ENCODE peak calls at places on chromosomes 11 and 22, in ten cellular contexts. P, F, A, X, K, H, E, V, Z and T are unnamed samples.

GRCh38 chr22:26406118-26406517 is 22.9 kb upstream of the ASPHD2 start:
- DNase-seq in E (no peak), P (no peak), F (no peak), K (no peak), V (no peak), H (no peak), Z (no peak), X (no peak), A (no peak), T (no peak)

GRCh38 chr11:76698321-76699043 is 27.9 kb upstream of the LRRC32 start:
- DNase-seq in V (no peak), K (no peak), E (no peak), Z (no peak), X (no peak), P (no peak), F (no peak), H (no peak), A (peak; percentile 66), T (no peak)

GRCh38 chr11:3367221-3367620 is 11.7 kb downstream of the ZNF195 start:
- DNase-seq in X (no peak), F (no peak), K (no peak), P (no peak), Z (no peak), H (no peak), E (no peak), V (no peak), A (no peak), T (no peak)

GRCh38 chr11:94802501-94802900 is 34.3 kb downstream of the AMOTL1 start:
- DNase-seq in K (no peak), F (no peak), Z (no peak), P (no peak), X (no peak), A (no peak), V (no peak), E (no peak), H (no peak), T (no peak)

GRCh38 chr11:13944016-13944415 is 18.5 kb upstream of the SPON1 start:
- DNase-seq in E (no peak), A (no peak), F (no peak), X (no peak), V (no peak), K (no peak), H (no peak), P (no peak), Z (peak; percentile 82), T (no peak)

GRCh38 chr11:6298605-6299004 is 21.7 kb downstream of the CAVIN3 start:
- DNase-seq in E (peak; percentile 29), V (peak; percentile 44), Z (peak; percentile 38), P (no peak), H (no peak), F (no peak), A (peak; percentile 70), K (no peak), X (peak; percentile 33), T (peak; percentile 52)

GRCh38 chr22:48980409-48980808 is 847.3 kb downstream of the BRD1 start:
- DNase-seq in H (no peak), E (no peak), A (no peak), P (no peak), Z (no peak), V (no peak), K (no peak), F (no peak), X (no peak), T (no peak)

GRCh38 chr11:87295237-87295636 is 257.5 kb downstream of the TMEM135 start:
- DNase-seq in V (no peak), X (no peak), A (peak; percentile 13), P (no peak), F (no peak), K (no peak), Z (no peak), E (no peak), H (no peak), T (no peak)

GRCh38 chr22:23282089-23282501 is 101.8 kb downstream of the BCR start:
- DNase-seq in X (no peak), E (peak; percentile 60), A (no peak), V (peak; percentile 45), Z (peak; percentile 94), K (no peak), H (no peak), F (peak; percentile 89), P (peak; percentile 72), T (peak; percentile 42)
- TF ChIP-seq CTCF in X (no peak), E (no peak), A (no peak), V (peak; percentile 27), Z (no peak), K (no peak), H (peak; percentile 64), F (no peak), P (peak; percentile 2), T (no peak)

GRCh38 chr11:64306563-64306875 is 1.2 kb downstream of the ESRRA start:
- DNase-seq in K (no peak), X (no peak), A (no peak), P (no peak), V (no peak), E (no peak), F (no peak), H (no peak), Z (no peak), T (no peak)

GRCh38 chr11:64306876-64307622 is 1.7 kb downstream of the ESRRA start:
- DNase-seq in K (no peak), V (no peak), A (no peak), E (peak; percentile 65), H (peak; percentile 87), X (no peak), F (no peak), Z (no peak), P (no peak), T (peak; percentile 14)

GRCh38 chr11:64305075-64305690 is at the start of gene ESRRA:
- DNase-seq in F (peak; percentile 100), V (peak; percentile 100), H (peak; percentile 100), X (peak; percentile 99), E (peak; percentile 100), P (peak; percentile 99), K (peak; percentile 100), A (peak; percentile 99), Z (peak; percentile 89), T (peak; percentile 98)

GRCh38 chr11:64304316-64305072 is 830 bp upstream of the ESRRA start:
- DNase-seq in E (peak; percentile 97), H (peak; percentile 98), X (peak; percentile 82), F (peak; percentile 95), P (peak; percentile 86), Z (peak; percentile 81), V (peak; percentile 95), A (peak; percentile 95), K (peak; percentile 88), T (peak; percentile 92)

DNA sequence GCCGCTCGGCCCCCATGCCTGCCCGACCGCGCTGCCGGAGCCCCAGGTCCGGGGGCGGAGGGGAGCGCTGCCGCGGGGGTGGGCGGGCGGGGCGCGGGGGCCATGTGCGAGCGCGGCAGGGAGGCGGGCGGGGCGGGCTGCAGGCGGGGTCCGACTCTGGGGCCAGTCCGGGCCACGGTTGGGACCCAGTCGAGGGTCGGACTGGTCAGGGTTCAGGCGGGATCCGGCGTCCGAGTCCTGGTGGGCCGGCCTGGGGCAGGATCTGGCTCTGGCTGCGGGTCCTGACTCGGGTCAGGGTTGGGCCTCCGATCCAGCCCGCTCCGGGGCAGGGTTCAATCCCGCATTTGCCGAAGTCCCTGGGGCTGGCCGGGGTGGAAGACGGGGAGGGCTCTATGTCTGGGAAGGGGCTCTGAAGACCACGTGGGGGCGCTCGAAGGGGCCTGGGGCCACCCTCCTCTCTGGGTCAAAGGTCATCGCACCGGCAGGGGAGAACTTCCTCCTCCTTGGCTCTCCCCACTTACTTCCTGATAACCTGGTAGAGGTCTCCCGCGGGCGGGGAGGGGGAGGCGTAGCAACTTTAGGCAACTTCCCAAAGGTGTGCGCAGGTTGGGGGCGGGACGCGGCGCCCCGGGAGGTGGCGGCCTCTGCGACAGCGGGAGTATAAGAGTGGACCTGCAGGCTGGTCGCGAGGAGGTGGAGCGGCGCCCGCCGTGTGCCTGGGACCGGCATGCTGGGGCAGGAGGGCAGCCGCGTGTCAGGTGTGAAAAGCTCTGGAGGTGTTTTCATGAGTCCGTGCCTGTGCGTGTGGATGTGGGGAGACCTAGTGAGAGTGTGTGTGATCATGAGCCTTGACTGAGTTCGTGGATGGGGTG is 603 bp downstream of the ESRRA start:
- DNase-seq in A (peak; percentile 83), P (peak; percentile 66), K (peak; percentile 69), V (peak; percentile 70), F (peak; percentile 54), Z (peak; percentile 24), X (peak; percentile 75), E (peak; percentile 89), H (peak; percentile 95), T (peak; percentile 51)
- TF ChIP-seq CTCF in A (peak; percentile 55), P (no peak), K (peak; percentile 30), V (peak; percentile 38), F (no peak), Z (peak; percentile 41), X (peak; percentile 57), E (no peak), H (peak; percentile 60), T (peak; percentile 26)

GRCh38 chr11:78715639-78716311 is 141.1 kb upstream of the NARS2 start:
- DNase-seq in K (peak; percentile 53), A (peak; percentile 77), Z (peak; percentile 95), X (peak; percentile 37), V (no peak), H (no peak), E (peak; percentile 66), F (peak; percentile 38), P (no peak), T (peak; percentile 35)
- TF ChIP-seq CTCF in K (peak; percentile 59), A (peak; percentile 90), Z (peak; percentile 76), X (peak; percentile 76), V (peak; percentile 51), H (peak; percentile 62), E (peak; percentile 61), F (peak; percentile 79), P (no peak), T (peak; percentile 64)

GRCh38 chr11:34891611-34892010 is 24.6 kb downstream of the APIP start:
- DNase-seq in H (no peak), P (no peak), V (no peak), F (no peak), A (no peak), E (no peak), Z (no peak), K (no peak), X (no peak), T (no peak)

GRCh38 chr11:34886609-34887008 is 29.6 kb downstream of the APIP start:
- DNase-seq in E (no peak), P (no peak), Z (peak; percentile 43), H (no peak), X (no peak), K (no peak), V (no peak), A (no peak), F (no peak), T (no peak)

GRCh38 chr11:34890812-34891211 is 25.4 kb downstream of the APIP start:
- DNase-seq in A (no peak), K (peak; percentile 19), Z (peak; percentile 59), P (no peak), V (no peak), F (no peak), X (no peak), E (no peak), H (no peak), T (peak; percentile 66)

GRCh38 chr11:34887260-34887659 is 28.9 kb downstream of the APIP start:
- DNase-seq in E (no peak), X (no peak), F (no peak), Z (no peak), K (no peak), P (no peak), V (no peak), H (no peak), A (no peak), T (no peak)

DNA sequence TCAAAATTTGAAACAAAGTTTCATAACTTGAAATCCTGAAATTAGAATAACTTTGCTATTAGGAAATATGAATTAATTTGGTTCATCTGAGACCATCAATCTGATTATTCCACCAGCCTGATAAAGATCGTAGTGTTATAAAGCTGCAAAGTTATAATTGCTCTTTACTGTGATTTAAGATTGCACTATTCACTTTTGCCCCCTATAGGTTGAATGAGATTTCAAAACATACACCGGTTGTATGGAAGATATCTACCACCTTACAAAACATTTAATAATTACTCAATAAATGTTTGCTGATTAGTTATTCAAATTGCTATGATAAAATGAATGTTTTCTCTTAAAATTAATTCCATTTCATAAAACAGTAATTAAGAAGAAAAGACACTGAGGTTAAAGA is 26.1 kb downstream of the APIP start:
- DNase-seq in E (no peak), V (no peak), P (no peak), Z (peak; percentile 31), H (no peak), F (no peak), A (no peak), K (no peak), X (no peak), T (no peak)
- TF ChIP-seq CTCF in E (peak; percentile 39), V (peak; percentile 19), P (no peak), Z (peak; percentile 25), H (no peak), F (no peak), A (no peak), K (no peak), X (peak; percentile 49), T (peak; percentile 42)